ENCODE peak calls at places on chromosomes 12 and 14, in nine cellular contexts. One of them, this sample, is unnamed.

GRCh38 chr14:67480011-67480410 is 8.5 kb downstream of the TMEM229B start:
- DNase-seq in left lobe of liver: no peak
- DNase-seq in tibial nerve: no peak
- DNase-seq in stimulated activated CD4-positive, alpha-beta T cell treated with anti-CD3 and anti-CD28 coated beads, TNF-alpha, amount 100 ng/mL, for 1 hour: no peak
- DNase-seq in kidney glomerular epithelial cell: no peak
- DNase-seq in mucosa of descending colon: no peak
- DNase-seq in HuH-7.5: peak
- DNase-seq in LHCN-M2: peak
- DNase-seq in activated CD4-positive, alpha-beta T cell treated with anti-CD3 and anti-CD28 coated beads for 48 hours: no peak
- DNase-seq in this sample: peak

GRCh38 chr14:56118611-56119181 is 485 bp downstream of the PELI2 start:
- DNase-seq in mucosa of descending colon: peak
- DNase-seq in tibial nerve: no peak
- DNase-seq in activated CD4-positive, alpha-beta T cell treated with anti-CD3 and anti-CD28 coated beads for 48 hours: peak
- DNase-seq in LHCN-M2: no peak
- DNase-seq in stimulated activated CD4-positive, alpha-beta T cell treated with anti-CD3 and anti-CD28 coated beads, TNF-alpha, amount 100 ng/mL, for 1 hour: peak
- DNase-seq in kidney glomerular epithelial cell: no peak
- DNase-seq in HuH-7.5: no peak
- DNase-seq in left lobe of liver: peak
- DNase-seq in this sample: no peak

GRCh38 chr14:51922624-51923023 is 62.2 kb downstream of the GNG2 start:
- DNase-seq in tibial nerve: peak
- DNase-seq in left lobe of liver: no peak
- DNase-seq in mucosa of descending colon: no peak
- DNase-seq in LHCN-M2: no peak
- DNase-seq in kidney glomerular epithelial cell: no peak
- DNase-seq in HuH-7.5: no peak
- DNase-seq in stimulated activated CD4-positive, alpha-beta T cell treated with anti-CD3 and anti-CD28 coated beads, TNF-alpha, amount 100 ng/mL, for 1 hour: no peak
- DNase-seq in activated CD4-positive, alpha-beta T cell treated with anti-CD3 and anti-CD28 coated beads for 48 hours: no peak
- DNase-seq in this sample: no peak

GRCh38 chr12:82099216-82099615 is 259.0 kb downstream of the CCDC59 start:
- DNase-seq in stimulated activated CD4-positive, alpha-beta T cell treated with anti-CD3 and anti-CD28 coated beads, TNF-alpha, amount 100 ng/mL, for 1 hour: no peak
- DNase-seq in activated CD4-positive, alpha-beta T cell treated with anti-CD3 and anti-CD28 coated beads for 48 hours: no peak
- DNase-seq in LHCN-M2: no peak
- DNase-seq in left lobe of liver: no peak
- DNase-seq in tibial nerve: no peak
- DNase-seq in HuH-7.5: no peak
- DNase-seq in kidney glomerular epithelial cell: peak
- DNase-seq in mucosa of descending colon: no peak
- DNase-seq in this sample: no peak

GRCh38 chr12:46005823-46006222 is 15.4 kb upstream of the SCAF11 start:
- DNase-seq in left lobe of liver: no peak
- DNase-seq in activated CD4-positive, alpha-beta T cell treated with anti-CD3 and anti-CD28 coated beads for 48 hours: no peak
- DNase-seq in HuH-7.5: no peak
- DNase-seq in mucosa of descending colon: no peak
- DNase-seq in tibial nerve: no peak
- DNase-seq in kidney glomerular epithelial cell: no peak
- DNase-seq in stimulated activated CD4-positive, alpha-beta T cell treated with anti-CD3 and anti-CD28 coated beads, TNF-alpha, amount 100 ng/mL, for 1 hour: no peak
- DNase-seq in LHCN-M2: no peak
- DNase-seq in this sample: no peak

GRCh38 chr12:74732801-74733200 is 195.2 kb downstream of the ATXN7L3B start:
- DNase-seq in stimulated activated CD4-positive, alpha-beta T cell treated with anti-CD3 and anti-CD28 coated beads, TNF-alpha, amount 100 ng/mL, for 1 hour: no peak
- DNase-seq in tibial nerve: no peak
- DNase-seq in LHCN-M2: no peak
- DNase-seq in kidney glomerular epithelial cell: no peak
- DNase-seq in mucosa of descending colon: no peak
- DNase-seq in left lobe of liver: no peak
- DNase-seq in HuH-7.5: no peak
- DNase-seq in activated CD4-positive, alpha-beta T cell treated with anti-CD3 and anti-CD28 coated beads for 48 hours: no peak
- DNase-seq in this sample: no peak

GRCh38 chr14:22112004-22112403 is 438.4 kb upstream of the OR4E1 start:
- DNase-seq in tibial nerve: no peak
- DNase-seq in stimulated activated CD4-positive, alpha-beta T cell treated with anti-CD3 and anti-CD28 coated beads, TNF-alpha, amount 100 ng/mL, for 1 hour: peak
- DNase-seq in HuH-7.5: no peak
- DNase-seq in kidney glomerular epithelial cell: no peak
- DNase-seq in left lobe of liver: no peak
- DNase-seq in LHCN-M2: no peak
- DNase-seq in activated CD4-positive, alpha-beta T cell treated with anti-CD3 and anti-CD28 coated beads for 48 hours: peak
- DNase-seq in mucosa of descending colon: peak
- DNase-seq in this sample: no peak

GRCh38 chr14:24634158-24634557 is at the start of gene GZMB:
- DNase-seq in HuH-7.5: no peak
- DNase-seq in stimulated activated CD4-positive, alpha-beta T cell treated with anti-CD3 and anti-CD28 coated beads, TNF-alpha, amount 100 ng/mL, for 1 hour: no peak
- DNase-seq in LHCN-M2: no peak
- DNase-seq in activated CD4-positive, alpha-beta T cell treated with anti-CD3 and anti-CD28 coated beads for 48 hours: peak
- DNase-seq in left lobe of liver: no peak
- DNase-seq in kidney glomerular epithelial cell: no peak
- DNase-seq in tibial nerve: no peak
- DNase-seq in mucosa of descending colon: no peak
- DNase-seq in this sample: no peak

GRCh38 chr12:126069549-126070165 is 1004.4 kb downstream of the AACS start:
- DNase-seq in stimulated activated CD4-positive, alpha-beta T cell treated with anti-CD3 and anti-CD28 coated beads, TNF-alpha, amount 100 ng/mL, for 1 hour: peak
- DNase-seq in HuH-7.5: peak
- DNase-seq in mucosa of descending colon: peak
- DNase-seq in tibial nerve: no peak
- DNase-seq in kidney glomerular epithelial cell: peak
- DNase-seq in activated CD4-positive, alpha-beta T cell treated with anti-CD3 and anti-CD28 coated beads for 48 hours: peak
- DNase-seq in left lobe of liver: peak
- DNase-seq in LHCN-M2: peak
- DNase-seq in this sample: no peak

GRCh38 chr12:77388611-77389265 is 323.4 kb upstream of the E2F7 start:
- DNase-seq in HuH-7.5: no peak
- DNase-seq in activated CD4-positive, alpha-beta T cell treated with anti-CD3 and anti-CD28 coated beads for 48 hours: no peak
- DNase-seq in kidney glomerular epithelial cell: peak
- DNase-seq in LHCN-M2: no peak
- DNase-seq in mucosa of descending colon: no peak
- DNase-seq in left lobe of liver: no peak
- DNase-seq in stimulated activated CD4-positive, alpha-beta T cell treated with anti-CD3 and anti-CD28 coated beads, TNF-alpha, amount 100 ng/mL, for 1 hour: no peak
- DNase-seq in tibial nerve: no peak
- DNase-seq in this sample: no peak

GRCh38 chr14:69693823-69694729 is 72.9 kb upstream of the SRSF5 start:
- DNase-seq in tibial nerve: no peak
- DNase-seq in HuH-7.5: no peak
- DNase-seq in kidney glomerular epithelial cell: no peak
- DNase-seq in stimulated activated CD4-positive, alpha-beta T cell treated with anti-CD3 and anti-CD28 coated beads, TNF-alpha, amount 100 ng/mL, for 1 hour: no peak
- DNase-seq in mucosa of descending colon: peak
- DNase-seq in LHCN-M2: no peak
- DNase-seq in activated CD4-positive, alpha-beta T cell treated with anti-CD3 and anti-CD28 coated beads for 48 hours: no peak
- DNase-seq in left lobe of liver: no peak
- DNase-seq in this sample: no peak

GRCh38 chr14:69328765-69329164 is 68.8 kb downstream of the GALNT16 start:
- DNase-seq in left lobe of liver: no peak
- DNase-seq in tibial nerve: no peak
- DNase-seq in stimulated activated CD4-positive, alpha-beta T cell treated with anti-CD3 and anti-CD28 coated beads, TNF-alpha, amount 100 ng/mL, for 1 hour: no peak
- DNase-seq in HuH-7.5: no peak
- DNase-seq in activated CD4-positive, alpha-beta T cell treated with anti-CD3 and anti-CD28 coated beads for 48 hours: no peak
- DNase-seq in mucosa of descending colon: no peak
- DNase-seq in LHCN-M2: no peak
- DNase-seq in kidney glomerular epithelial cell: no peak
- DNase-seq in this sample: peak

GRCh38 chr14:62097072-62097471 is 334.9 kb downstream of the SNAPC1 start:
- DNase-seq in activated CD4-positive, alpha-beta T cell treated with anti-CD3 and anti-CD28 coated beads for 48 hours: no peak
- DNase-seq in mucosa of descending colon: no peak
- DNase-seq in tibial nerve: no peak
- DNase-seq in HuH-7.5: no peak
- DNase-seq in left lobe of liver: no peak
- DNase-seq in stimulated activated CD4-positive, alpha-beta T cell treated with anti-CD3 and anti-CD28 coated beads, TNF-alpha, amount 100 ng/mL, for 1 hour: no peak
- DNase-seq in kidney glomerular epithelial cell: no peak
- DNase-seq in LHCN-M2: no peak
- DNase-seq in this sample: no peak

GRCh38 chr12:56947633-56948535 is 9.5 kb downstream of the RDH16 start:
- DNase-seq in activated CD4-positive, alpha-beta T cell treated with anti-CD3 and anti-CD28 coated beads for 48 hours: no peak
- DNase-seq in kidney glomerular epithelial cell: no peak
- DNase-seq in mucosa of descending colon: no peak
- DNase-seq in HuH-7.5: no peak
- DNase-seq in stimulated activated CD4-positive, alpha-beta T cell treated with anti-CD3 and anti-CD28 coated beads, TNF-alpha, amount 100 ng/mL, for 1 hour: no peak
- DNase-seq in left lobe of liver: no peak
- DNase-seq in LHCN-M2: peak
- DNase-seq in tibial nerve: no peak
- DNase-seq in this sample: no peak

GRCh38 chr12:6215932-6216494 is 15.8 kb downstream of the CD9 start:
- DNase-seq in stimulated activated CD4-positive, alpha-beta T cell treated with anti-CD3 and anti-CD28 coated beads, TNF-alpha, amount 100 ng/mL, for 1 hour: no peak
- DNase-seq in activated CD4-positive, alpha-beta T cell treated with anti-CD3 and anti-CD28 coated beads for 48 hours: no peak
- DNase-seq in HuH-7.5: no peak
- DNase-seq in left lobe of liver: no peak
- DNase-seq in mucosa of descending colon: peak
- DNase-seq in LHCN-M2: peak
- DNase-seq in kidney glomerular epithelial cell: peak
- DNase-seq in tibial nerve: peak
- DNase-seq in this sample: no peak

GRCh38 chr12:122978507-122978955 is 1.9 kb upstream of the ARL6IP4 start:
- DNase-seq in LHCN-M2: no peak
- DNase-seq in tibial nerve: no peak
- DNase-seq in stimulated activated CD4-positive, alpha-beta T cell treated with anti-CD3 and anti-CD28 coated beads, TNF-alpha, amount 100 ng/mL, for 1 hour: no peak
- DNase-seq in kidney glomerular epithelial cell: no peak
- DNase-seq in mucosa of descending colon: no peak
- DNase-seq in activated CD4-positive, alpha-beta T cell treated with anti-CD3 and anti-CD28 coated beads for 48 hours: no peak
- DNase-seq in left lobe of liver: no peak
- DNase-seq in HuH-7.5: no peak
- DNase-seq in this sample: no peak

GRCh38 chr12:117816-118345 is 51.3 kb downstream of the IQSEC3 start:
- DNase-seq in mucosa of descending colon: no peak
- DNase-seq in HuH-7.5: no peak
- DNase-seq in tibial nerve: no peak
- DNase-seq in kidney glomerular epithelial cell: no peak
- DNase-seq in activated CD4-positive, alpha-beta T cell treated with anti-CD3 and anti-CD28 coated beads for 48 hours: no peak
- DNase-seq in LHCN-M2: no peak
- DNase-seq in stimulated activated CD4-positive, alpha-beta T cell treated with anti-CD3 and anti-CD28 coated beads, TNF-alpha, amount 100 ng/mL, for 1 hour: no peak
- DNase-seq in left lobe of liver: no peak
- DNase-seq in this sample: no peak

GRCh38 chr12:76346798-76347420 is 1.3 kb downstream of the BBS10 start:
- DNase-seq in activated CD4-positive, alpha-beta T cell treated with anti-CD3 and anti-CD28 coated beads for 48 hours: peak
- DNase-seq in kidney glomerular epithelial cell: peak
- DNase-seq in LHCN-M2: peak
- DNase-seq in tibial nerve: no peak
- DNase-seq in left lobe of liver: no peak
- DNase-seq in stimulated activated CD4-positive, alpha-beta T cell treated with anti-CD3 and anti-CD28 coated beads, TNF-alpha, amount 100 ng/mL, for 1 hour: no peak
- DNase-seq in mucosa of descending colon: no peak
- DNase-seq in HuH-7.5: peak
- DNase-seq in this sample: peak

GRCh38 chr12:106423291-106423690 is 65.7 kb downstream of the POLR3B start:
- DNase-seq in LHCN-M2: no peak
- DNase-seq in HuH-7.5: no peak
- DNase-seq in tibial nerve: no peak
- DNase-seq in kidney glomerular epithelial cell: no peak
- DNase-seq in mucosa of descending colon: no peak
- DNase-seq in left lobe of liver: no peak
- DNase-seq in stimulated activated CD4-positive, alpha-beta T cell treated with anti-CD3 and anti-CD28 coated beads, TNF-alpha, amount 100 ng/mL, for 1 hour: no peak
- DNase-seq in activated CD4-positive, alpha-beta T cell treated with anti-CD3 and anti-CD28 coated beads for 48 hours: no peak
- DNase-seq in this sample: no peak

GRCh38 chr12:2960432-2960956 is 1.3 kb downstream of the TEAD4 start:
- DNase-seq in LHCN-M2: peak
- DNase-seq in kidney glomerular epithelial cell: peak
- DNase-seq in mucosa of descending colon: no peak
- DNase-seq in stimulated activated CD4-positive, alpha-beta T cell treated with anti-CD3 and anti-CD28 coated beads, TNF-alpha, amount 100 ng/mL, for 1 hour: no peak
- DNase-seq in left lobe of liver: no peak
- DNase-seq in activated CD4-positive, alpha-beta T cell treated with anti-CD3 and anti-CD28 coated beads for 48 hours: peak
- DNase-seq in HuH-7.5: no peak
- DNase-seq in tibial nerve: no peak
- DNase-seq in this sample: no peak

GRCh38 chr12:114655934-114656697 is 27.9 kb downstream of the TBX3 start:
- DNase-seq in LHCN-M2: peak
- DNase-seq in left lobe of liver: no peak
- DNase-seq in tibial nerve: no peak
- DNase-seq in activated CD4-positive, alpha-beta T cell treated with anti-CD3 and anti-CD28 coated beads for 48 hours: no peak
- DNase-seq in HuH-7.5: no peak
- DNase-seq in mucosa of descending colon: no peak
- DNase-seq in stimulated activated CD4-positive, alpha-beta T cell treated with anti-CD3 and anti-CD28 coated beads, TNF-alpha, amount 100 ng/mL, for 1 hour: no peak
- DNase-seq in kidney glomerular epithelial cell: no peak
- DNase-seq in this sample: no peak

GRCh38 chr12:130799051-130799450 is 40.0 kb downstream of the STX2 start:
- DNase-seq in mucosa of descending colon: no peak
- DNase-seq in LHCN-M2: no peak
- DNase-seq in kidney glomerular epithelial cell: no peak
- DNase-seq in left lobe of liver: no peak
- DNase-seq in activated CD4-positive, alpha-beta T cell treated with anti-CD3 and anti-CD28 coated beads for 48 hours: no peak
- DNase-seq in stimulated activated CD4-positive, alpha-beta T cell treated with anti-CD3 and anti-CD28 coated beads, TNF-alpha, amount 100 ng/mL, for 1 hour: no peak
- DNase-seq in HuH-7.5: no peak
- DNase-seq in tibial nerve: no peak
- DNase-seq in this sample: no peak

GRCh38 chr12:98725481-98726247 is 80.6 kb downstream of the APAF1 start:
- DNase-seq in HuH-7.5: peak
- DNase-seq in kidney glomerular epithelial cell: peak
- DNase-seq in mucosa of descending colon: no peak
- DNase-seq in tibial nerve: no peak
- DNase-seq in stimulated activated CD4-positive, alpha-beta T cell treated with anti-CD3 and anti-CD28 coated beads, TNF-alpha, amount 100 ng/mL, for 1 hour: no peak
- DNase-seq in LHCN-M2: peak
- DNase-seq in left lobe of liver: no peak
- DNase-seq in activated CD4-positive, alpha-beta T cell treated with anti-CD3 and anti-CD28 coated beads for 48 hours: peak
- DNase-seq in this sample: peak

GRCh38 chr14:63654346-63654745 is 12.7 kb upstream of the WDR89 start:
- DNase-seq in mucosa of descending colon: no peak
- DNase-seq in activated CD4-positive, alpha-beta T cell treated with anti-CD3 and anti-CD28 coated beads for 48 hours: no peak
- DNase-seq in HuH-7.5: no peak
- DNase-seq in LHCN-M2: no peak
- DNase-seq in tibial nerve: no peak
- DNase-seq in stimulated activated CD4-positive, alpha-beta T cell treated with anti-CD3 and anti-CD28 coated beads, TNF-alpha, amount 100 ng/mL, for 1 hour: no peak
- DNase-seq in kidney glomerular epithelial cell: no peak
- DNase-seq in left lobe of liver: no peak
- DNase-seq in this sample: no peak

GRCh38 chr12:39846971-39847661 is 227.5 kb upstream of the ABCD2 start:
- DNase-seq in HuH-7.5: no peak
- DNase-seq in stimulated activated CD4-positive, alpha-beta T cell treated with anti-CD3 and anti-CD28 coated beads, TNF-alpha, amount 100 ng/mL, for 1 hour: no peak
- DNase-seq in tibial nerve: no peak
- DNase-seq in activated CD4-positive, alpha-beta T cell treated with anti-CD3 and anti-CD28 coated beads for 48 hours: no peak
- DNase-seq in LHCN-M2: peak
- DNase-seq in kidney glomerular epithelial cell: peak
- DNase-seq in mucosa of descending colon: no peak
- DNase-seq in left lobe of liver: no peak
- DNase-seq in this sample: no peak

GRCh38 chr14:23061995-23062394 is 4.7 kb upstream of the CDH24 start:
- DNase-seq in left lobe of liver: no peak
- DNase-seq in stimulated activated CD4-positive, alpha-beta T cell treated with anti-CD3 and anti-CD28 coated beads, TNF-alpha, amount 100 ng/mL, for 1 hour: no peak
- DNase-seq in tibial nerve: no peak
- DNase-seq in kidney glomerular epithelial cell: no peak
- DNase-seq in HuH-7.5: peak
- DNase-seq in LHCN-M2: peak
- DNase-seq in activated CD4-positive, alpha-beta T cell treated with anti-CD3 and anti-CD28 coated beads for 48 hours: no peak
- DNase-seq in mucosa of descending colon: no peak
- DNase-seq in this sample: no peak

GRCh38 chr12:2637371-2637770 is 157.4 kb upstream of the FKBP4 start:
- DNase-seq in LHCN-M2: no peak
- DNase-seq in tibial nerve: no peak
- DNase-seq in kidney glomerular epithelial cell: no peak
- DNase-seq in mucosa of descending colon: no peak
- DNase-seq in stimulated activated CD4-positive, alpha-beta T cell treated with anti-CD3 and anti-CD28 coated beads, TNF-alpha, amount 100 ng/mL, for 1 hour: no peak
- DNase-seq in left lobe of liver: no peak
- DNase-seq in HuH-7.5: no peak
- DNase-seq in activated CD4-positive, alpha-beta T cell treated with anti-CD3 and anti-CD28 coated beads for 48 hours: no peak
- DNase-seq in this sample: no peak

GRCh38 chr12:54383041-54383609 is 1.4 kb downstream of the ZNF385A start:
- DNase-seq in kidney glomerular epithelial cell: peak
- DNase-seq in mucosa of descending colon: no peak
- DNase-seq in left lobe of liver: no peak
- DNase-seq in stimulated activated CD4-positive, alpha-beta T cell treated with anti-CD3 and anti-CD28 coated beads, TNF-alpha, amount 100 ng/mL, for 1 hour: no peak
- DNase-seq in tibial nerve: no peak
- DNase-seq in HuH-7.5: no peak
- DNase-seq in activated CD4-positive, alpha-beta T cell treated with anti-CD3 and anti-CD28 coated beads for 48 hours: peak
- DNase-seq in LHCN-M2: peak
- DNase-seq in this sample: no peak

GRCh38 chr12:53806689-53807088 is 54.9 kb upstream of the CISTR start:
- DNase-seq in stimulated activated CD4-positive, alpha-beta T cell treated with anti-CD3 and anti-CD28 coated beads, TNF-alpha, amount 100 ng/mL, for 1 hour: no peak
- DNase-seq in mucosa of descending colon: no peak
- DNase-seq in activated CD4-positive, alpha-beta T cell treated with anti-CD3 and anti-CD28 coated beads for 48 hours: no peak
- DNase-seq in HuH-7.5: no peak
- DNase-seq in LHCN-M2: peak
- DNase-seq in left lobe of liver: no peak
- DNase-seq in tibial nerve: no peak
- DNase-seq in kidney glomerular epithelial cell: no peak
- DNase-seq in this sample: peak

GRCh38 chr12:97862072-97862471 is 399.5 kb downstream of the RMST start:
- DNase-seq in LHCN-M2: no peak
- DNase-seq in tibial nerve: no peak
- DNase-seq in activated CD4-positive, alpha-beta T cell treated with anti-CD3 and anti-CD28 coated beads for 48 hours: no peak
- DNase-seq in mucosa of descending colon: no peak
- DNase-seq in stimulated activated CD4-positive, alpha-beta T cell treated with anti-CD3 and anti-CD28 coated beads, TNF-alpha, amount 100 ng/mL, for 1 hour: no peak
- DNase-seq in kidney glomerular epithelial cell: no peak
- DNase-seq in HuH-7.5: no peak
- DNase-seq in left lobe of liver: no peak
- DNase-seq in this sample: no peak

GRCh38 chr14:103522649-103523582 is at the start of gene CKB:
- DNase-seq in mucosa of descending colon: peak
- DNase-seq in tibial nerve: no peak
- DNase-seq in activated CD4-positive, alpha-beta T cell treated with anti-CD3 and anti-CD28 coated beads for 48 hours: peak
- DNase-seq in HuH-7.5: peak
- DNase-seq in kidney glomerular epithelial cell: no peak
- DNase-seq in LHCN-M2: no peak
- DNase-seq in left lobe of liver: peak
- DNase-seq in stimulated activated CD4-positive, alpha-beta T cell treated with anti-CD3 and anti-CD28 coated beads, TNF-alpha, amount 100 ng/mL, for 1 hour: no peak
- DNase-seq in this sample: peak

This sample was measured in NCI-H2227 treated with DMSO at 0.1 percent for 48 hours.